ENCODE peak calls at places on chromosome 11, in seven cellular contexts. P is NT2/D1; W is prostate gland; S is stomach; F is CD4-positive, CD25-positive, alpha-beta regulatory T cell; V is esophagus squamous epithelium; E is AG09309. Q is an unnamed sample.

GRCh38 chr11:65014146-65014960 is at the start of gene ARL2:
- DNase-seq in W (peak; percentile 12), P (no peak), V (peak; percentile 41), S (peak; percentile 36), E (no peak), F (peak; percentile 36), Q (no peak)

GRCh38 chr11:68020575-68020974 is 9.9 kb upstream of the NDUFS8 start:
- DNase-seq in F (no peak), E (no peak), W (no peak), V (no peak), P (no peak), S (peak; percentile 82), Q (no peak)

GRCh38 chr11:59463176-59463575 is 6.4 kb downstream of the OR4D6 start:
- DNase-seq in V (no peak), F (no peak), S (no peak), E (no peak), P (no peak), W (no peak), Q (no peak)

GRCh38 chr11:115047631-115048030 is 369.3 kb downstream of the NXPE2 start:
- DNase-seq in W (no peak), F (no peak), S (no peak), P (no peak), V (no peak), E (no peak), Q (no peak)

GRCh38 chr11:47130541-47130940 is 46.1 kb downstream of the ARFGAP2 start:
- DNase-seq in E (no peak), V (no peak), P (peak; percentile 48), W (no peak), S (no peak), F (no peak), Q (no peak)

GRCh38 chr11:122874991-122875390 is 7.6 kb upstream of the JHY start:
- DNase-seq in E (no peak), V (no peak), W (no peak), F (no peak), S (no peak), P (no peak), Q (no peak)

GRCh38 chr11:118922745-118923627 is 2.7 kb downstream of the BCL9L start:
- DNase-seq in W (no peak), P (no peak), F (no peak), S (no peak), E (no peak), V (no peak), Q (no peak)

GRCh38 chr11:121723261-121723741 is 270.5 kb upstream of the SORL1-AS1 start:
- DNase-seq in F (no peak), W (no peak), V (no peak), S (no peak), E (no peak), P (no peak), Q (no peak)

GRCh38 chr11:124536520-124536919 is 6.9 kb downstream of the OR8B12 start:
- DNase-seq in F (no peak), S (no peak), V (no peak), E (no peak), W (peak; percentile 11), P (peak; percentile 9), Q (no peak)

GRCh38 chr11:2699185-2699530 is 636 bp downstream of the KCNQ1OT1 start:
- DNase-seq in P (no peak), S (no peak), V (no peak), F (peak; percentile 10), W (no peak), E (no peak), Q (no peak)

GRCh38 chr11:24453129-24453723 is 43.6 kb upstream of the LUZP2 start:
- DNase-seq in E (no peak), W (no peak), S (no peak), F (no peak), V (no peak), P (no peak), Q (no peak)

GRCh38 chr11:123351375-123351774 is 78.7 kb upstream of the GRAMD1B start:
- DNase-seq in S (no peak), W (no peak), P (no peak), E (no peak), F (no peak), V (no peak), Q (no peak)

GRCh38 chr11:79381036-79381435 is 59.8 kb downstream of the TENM4 start:
- DNase-seq in V (no peak), F (no peak), P (no peak), S (no peak), E (no peak), W (no peak), Q (no peak)

GRCh38 chr11:117396970-117397369 is 69.3 kb downstream of the CEP164 start:
- DNase-seq in P (no peak), F (no peak), V (no peak), S (no peak), E (no peak), W (no peak), Q (no peak)

GRCh38 chr11:112185883-112186282 is 10.6 kb downstream of the BCO2 start:
- DNase-seq in V (no peak), W (no peak), E (no peak), F (no peak), P (no peak), S (no peak), Q (no peak)

GRCh38 chr11:129281471-129282268 is 89.5 kb upstream of the ARHGAP32 start:
- DNase-seq in F (no peak), V (no peak), E (no peak), P (no peak), W (no peak), S (no peak), Q (no peak)

GRCh38 chr11:44727114-44727372 is 281 bp downstream of the TSPAN18 start:
- DNase-seq in W (no peak), E (no peak), F (no peak), P (no peak), V (no peak), S (no peak), Q (no peak)

GRCh38 chr11:44729065-44729464 is 2.3 kb downstream of the TSPAN18 start:
- DNase-seq in W (no peak), F (no peak), E (no peak), P (no peak), S (no peak), V (no peak), Q (no peak)

GRCh38 chr11:44728491-44728910 is 1.7 kb downstream of the TSPAN18 start:
- DNase-seq in V (no peak), S (no peak), F (no peak), P (no peak), E (no peak), W (no peak), Q (no peak)

GRCh38 chr11:44727373-44728084 is 767 bp downstream of the TSPAN18 start:
- DNase-seq in V (no peak), W (peak; percentile 56), F (peak; percentile 74), S (peak; percentile 77), P (peak; percentile 90), E (no peak), Q (no peak)

GRCh38 chr11:44728085-44728410 is 1.3 kb downstream of the TSPAN18 start:
- DNase-seq in P (no peak), W (no peak), V (no peak), E (no peak), S (no peak), F (no peak), Q (no peak)
- H3K4me3 ChIP-seq in P (peak overlapping the region; percentile 80), W (peak overlapping the region; percentile 44), V (peak overlapping the region; percentile 79), E (peak overlapping the region; percentile 21), S (peak overlapping the region; percentile 70), F (peak overlapping the region; percentile 77), Q (no peak overlapping the region)

GRCh38 chr11:1523077-1523476 is 36.5 kb upstream of the MOB2 start:
- DNase-seq in P (no peak), S (no peak), F (no peak), E (no peak), V (no peak), W (no peak), Q (no peak)
- H3K4me3 ChIP-seq in P (no peak overlapping the region), S (no peak overlapping the region), F (no peak overlapping the region), E (no peak overlapping the region), V (no peak overlapping the region), W (no peak overlapping the region), Q (no peak overlapping the region)

DNA sequence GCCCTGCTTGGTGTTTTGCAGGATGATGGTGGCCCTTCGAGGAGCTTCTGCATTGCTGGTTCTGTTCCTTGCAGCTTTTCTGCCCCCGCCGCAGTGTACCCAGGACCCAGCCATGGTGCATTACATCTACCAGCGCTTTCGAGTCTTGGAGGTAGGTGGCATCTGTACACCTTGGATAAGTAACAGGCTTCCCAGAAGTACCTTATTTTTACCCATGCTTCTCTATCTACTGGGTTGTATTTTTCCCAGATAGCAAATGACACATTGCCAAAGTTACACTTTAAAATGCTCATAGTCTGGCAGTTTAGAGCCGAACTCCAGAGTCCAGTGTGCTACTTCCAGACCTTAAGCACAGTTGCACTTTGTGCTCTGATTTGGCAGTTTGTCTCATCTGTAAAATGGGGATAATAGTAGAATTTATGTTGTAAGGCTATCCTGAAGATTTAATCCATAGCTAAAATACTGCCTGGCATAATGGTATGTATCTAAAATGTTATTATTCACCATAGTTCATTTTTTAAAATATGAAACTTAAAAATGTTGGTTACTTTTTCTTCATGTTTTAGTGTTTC is 634 bp downstream of the OLFML1 start:
- DNase-seq in V (no peak), P (no peak), S (no peak), E (no peak), W (no peak), F (no peak), Q (no peak)
- H3K4me3 ChIP-seq in V (peak overlapping the region; percentile 57), P (no peak overlapping the region), S (peak overlapping the region; percentile 38), E (peak overlapping the region; percentile 5), W (no peak overlapping the region), F (no peak overlapping the region), Q (peak overlapping the region; percentile 4)

GRCh38 chr11:86374586-86374985 is at the start of gene CCDC81:
- DNase-seq in E (no peak), F (no peak), V (no peak), W (no peak), P (no peak), S (no peak), Q (no peak)
- H3K4me3 ChIP-seq in E (no peak within 1 kb of the TSS), F (no peak within 1 kb of the TSS), V (peak within 1 kb of the TSS; percentile 49), W (no peak within 1 kb of the TSS), P (no peak within 1 kb of the TSS), S (peak within 1 kb of the TSS; percentile 5), Q (no peak within 1 kb of the TSS)